ENCODE peak calls at places on chromosomes 16 and 17, in six cellular contexts. O is EL; W is GM19239; F is stimulated activated CD4-positive, alpha-beta T cell treated with anti-CD3 and anti-CD28 coated beads, Interleukin-2, amount 100 ng/mL, for 24 hours; P is A172; H is amniotic epithelial cell. N is an unnamed sample.

GRCh38 chr16:53614346-53614745 is 89.3 kb downstream of the RPGRIP1L start:
- DNase-seq in W (no peak), F (no peak), H (no peak), O (no peak), P (no peak), N (no peak)

GRCh38 chr16:50839920-50840729 is 98.2 kb downstream of the CYLD start:
- DNase-seq in W (no peak), P (no peak), F (no peak), H (no peak), O (no peak), N (no peak)

GRCh38 chr17:42484304-42484703 is 25.6 kb downstream of the ATP6V0A1 start:
- DNase-seq in O (no peak), W (no peak), P (no peak), F (peak), H (no peak), N (no peak)

GRCh38 chr16:67181346-67181745 is 2.4 kb downstream of the MATCAP1 start:
- DNase-seq in H (peak), O (peak), P (peak), F (no peak), W (no peak), N (peak)

GRCh38 chr17:8140058-8140412 is 12.2 kb downstream of the PER1 start:
- DNase-seq in F (peak), O (no peak), P (no peak), H (no peak), W (no peak), N (no peak)

GRCh38 chr17:50181155-50181554 is 15.3 kb downstream of the SGCA start:
- DNase-seq in H (no peak), F (no peak), O (no peak), P (no peak), W (no peak), N (no peak)

GRCh38 chr17:29140051-29140582 is 40.1 kb downstream of the MYO18A start:
- DNase-seq in P (peak), H (peak), F (peak), O (peak), W (peak), N (peak)

GRCh38 chr16:12341423-12341822 is 364.9 kb downstream of the SNX29 start:
- DNase-seq in F (no peak), W (no peak), P (peak), H (no peak), O (peak), N (peak)

GRCh38 chr16:10923650-10924214 is 18.5 kb downstream of the DEXI start:
- DNase-seq in W (no peak), P (no peak), O (no peak), F (no peak), H (no peak), N (no peak)

GRCh38 chr16:27465483-27465879 is 63.5 kb downstream of the IL21R start:
- DNase-seq in P (peak), H (no peak), F (no peak), O (no peak), W (no peak), N (no peak)

GRCh38 chr16:12207939-12208338 is 231.4 kb downstream of the SNX29 start:
- DNase-seq in O (no peak), H (no peak), W (no peak), P (no peak), F (no peak), N (no peak)

GRCh38 chr16:4319454-4319853 is 3.6 kb downstream of the GLIS2 start:
- DNase-seq in P (peak), H (no peak), F (peak), W (peak), O (no peak), N (peak)

GRCh38 chr16:73032548-73033270 is 15.2 kb downstream of the ZFHX3 start:
- DNase-seq in F (no peak), P (no peak), W (no peak), O (no peak), H (no peak), N (no peak)

GRCh38 chr17:45431531-45432404 is 902 bp downstream of the ARHGAP27 start:
- DNase-seq in P (peak), H (peak), W (peak), O (peak), F (peak), N (peak)

GRCh38 chr16:10895053-10895946 is 18.3 kb downstream of the CIITA start:
- DNase-seq in F (peak), H (peak), W (no peak), O (peak), P (peak), N (peak)

GRCh38 chr17:38451030-38451839 is 23.0 kb downstream of the ARHGAP23 start:
- DNase-seq in H (peak), P (peak), W (no peak), O (peak), F (no peak), N (peak)

GRCh38 chr17:81254955-81255717 is 16.0 kb downstream of the NDUFAF8 start:
- DNase-seq in H (peak), O (peak), P (peak), F (no peak), W (no peak), N (peak)

GRCh38 chr17:4591529-4591928 is 7.2 kb downstream of the SMTNL2 start:
- DNase-seq in W (no peak), H (peak), F (no peak), P (peak), O (peak), N (peak)

GRCh38 chr16:77385481-77385880 is 49.4 kb downstream of the ADAMTS18 start:
- DNase-seq in W (no peak), O (no peak), P (no peak), H (no peak), F (no peak), N (no peak)